ENCODE peak calls at places on chromosomes 7 and 10, in ten cellular contexts. R, S, F, Q, T, I, Y, E, X and K are unnamed samples.

GRCh38 chr7:124633740-124634139 is 131.9 kb downstream of the GPR37 start:
- DNase-seq in R (no peak), S (no peak), F (no peak), Q (no peak), T (no peak), I (no peak), Y (no peak), E (no peak), X (no peak), K (no peak)

GRCh38 chr7:111639894-111640293 is 77.6 kb upstream of the IMMP2L start:
- DNase-seq in R (no peak), S (no peak), F (peak; percentile 71), Q (no peak), T (no peak), I (no peak), Y (peak; percentile 73), E (no peak), X (no peak), K (no peak)

GRCh38 chr7:73900286-73900685 is 39.3 kb downstream of the TMEM270 start:
- DNase-seq in R (no peak), S (no peak), F (peak; percentile 56), Q (peak; percentile 58), T (no peak), I (no peak), Y (no peak), E (peak; percentile 65), X (no peak), K (no peak)

GRCh38 chr10:114600067-114600466 is 58.0 kb downstream of the ABLIM1 start:
- DNase-seq in R (no peak), S (no peak), F (no peak), Q (no peak), T (no peak), I (no peak), Y (no peak), E (no peak), X (no peak), K (no peak)

GRCh38 chr10:93149761-93150160 is 76.1 kb downstream of the CYP26A1 start:
- DNase-seq in R (no peak), S (no peak), F (peak; percentile 24), Q (no peak), T (no peak), I (no peak), Y (peak; percentile 20), E (no peak), X (no peak), K (no peak)

GRCh38 chr7:134865001-134865845 is 85.8 kb downstream of the CALD1 start:
- DNase-seq in R (no peak), S (no peak), F (peak; percentile 64), Q (no peak), T (peak; percentile 72), I (no peak), Y (peak; percentile 58), E (peak; percentile 84), X (peak; percentile 48), K (no peak)

GRCh38 chr10:102394079-102394800 is 1.3 kb upstream of the NFKB2 start:
- DNase-seq in R (peak; percentile 95), S (peak; percentile 91), F (peak; percentile 95), Q (peak; percentile 82), T (peak; percentile 99), I (peak; percentile 96), Y (peak; percentile 95), E (peak; percentile 92), X (peak; percentile 100), K (peak; percentile 91)

GRCh38 chr7:42931447-42931833 is 534 bp downstream of the PSMA2 start:
- DNase-seq in R (no peak), S (no peak), F (no peak), Q (no peak), T (no peak), I (peak; percentile 36), Y (no peak), E (no peak), X (no peak), K (no peak)

GRCh38 chr7:139772837-139773236 is 5.0 kb downstream of the HIPK2 start:
- DNase-seq in R (no peak), S (no peak), F (no peak), Q (no peak), T (no peak), I (no peak), Y (no peak), E (no peak), X (no peak), K (no peak)

GRCh38 chr10:94123253-94123995 is 129.7 kb downstream of the PLCE1 start:
- DNase-seq in R (no peak), S (no peak), F (peak; percentile 82), Q (no peak), T (no peak), I (no peak), Y (peak; percentile 79), E (peak; percentile 81), X (no peak), K (no peak)

DNA sequence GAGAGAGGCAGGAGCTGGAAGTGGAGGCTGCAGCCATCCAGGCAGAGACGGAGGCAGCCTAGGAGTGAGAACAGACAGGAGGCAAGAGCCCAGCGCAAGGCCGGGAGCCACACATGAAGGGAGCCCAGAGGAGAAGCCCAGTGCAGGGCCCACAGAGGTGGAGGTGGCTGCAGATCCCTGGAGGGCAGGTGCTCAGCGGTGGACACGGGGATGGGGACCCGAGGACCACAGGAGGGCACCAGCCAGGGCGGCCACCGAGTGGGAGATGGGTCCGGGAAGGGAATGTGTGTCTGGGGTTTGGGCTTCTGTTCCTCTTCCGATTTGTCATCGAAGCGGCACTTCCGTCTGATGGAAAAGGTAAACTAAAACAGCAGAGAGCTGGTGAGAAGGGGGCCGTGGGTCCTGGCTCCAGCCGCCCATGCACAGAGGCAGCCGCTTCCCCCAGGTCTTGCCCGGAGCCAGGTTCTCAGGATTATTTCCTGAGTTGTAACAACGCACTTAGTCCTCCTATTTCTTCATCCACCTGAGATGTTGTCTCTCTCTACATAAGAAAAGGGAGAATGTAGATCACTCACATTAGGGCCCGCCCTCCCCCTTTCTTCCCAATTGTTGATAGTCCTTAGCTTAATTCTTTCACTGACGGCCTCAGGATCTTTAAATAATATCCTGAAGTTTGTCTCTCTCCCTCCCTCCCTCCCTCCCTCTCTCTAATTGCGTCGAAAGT is 174.9 kb upstream of the PPP2R2D start:
- DNase-seq in R (no peak), S (no peak), F (no peak), Q (no peak), T (no peak), I (no peak), Y (no peak), E (peak; percentile 6), X (no peak), K (peak; percentile 72)
- H3K4me3 ChIP-seq in R (no peak overlapping the region), S (no peak overlapping the region), F (no peak overlapping the region), Q (no peak overlapping the region), T (no peak overlapping the region), I (no peak overlapping the region), Y (no peak overlapping the region), E (no peak overlapping the region), X (no peak overlapping the region), K (no peak overlapping the region)

DNA sequence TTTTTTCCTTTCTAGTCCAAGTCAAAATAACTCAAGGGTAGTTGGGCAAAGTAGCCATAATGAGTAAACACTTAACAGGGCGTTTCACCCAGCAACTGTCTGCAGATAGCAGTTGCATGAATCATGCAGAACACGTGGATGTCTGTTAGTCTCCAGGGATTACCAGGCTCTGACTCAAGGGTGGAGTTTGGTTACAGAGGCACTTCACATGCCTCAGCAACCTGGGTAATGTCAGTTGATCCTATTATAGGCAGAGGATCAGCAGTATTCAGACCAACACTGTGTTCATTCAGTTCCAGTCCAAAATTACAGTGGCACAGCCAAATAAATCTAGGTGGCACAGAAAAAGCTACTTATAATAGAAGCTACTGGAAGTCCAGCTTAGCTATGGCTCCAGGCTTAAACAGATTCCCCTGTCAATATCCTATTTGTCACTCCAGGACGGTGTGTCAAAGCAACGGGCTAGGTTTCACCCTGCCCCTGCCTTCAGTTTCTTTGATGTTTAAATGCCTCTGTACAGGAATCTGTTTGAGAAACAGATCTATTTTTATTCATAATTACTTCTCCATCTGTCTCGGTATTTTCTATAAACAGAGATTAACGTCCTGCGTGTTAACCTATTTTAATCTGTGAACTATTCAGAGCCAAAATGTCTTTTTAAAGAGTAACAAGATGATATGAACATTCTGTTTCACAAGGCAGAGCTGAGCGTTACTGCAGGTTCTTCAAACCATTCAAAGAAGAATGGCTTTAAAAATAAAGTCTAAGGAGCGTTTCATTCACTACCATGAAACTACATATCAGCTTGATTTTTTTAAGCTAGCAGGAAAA is 162.6 kb upstream of the AKR1E2 start:
- DNase-seq in R (peak; percentile 89), S (peak; percentile 91), F (peak; percentile 99), Q (peak; percentile 43), T (no peak), I (peak; percentile 3), Y (peak; percentile 99), E (peak; percentile 96), X (no peak), K (peak; percentile 93)
- H3K4me3 ChIP-seq in R (no peak overlapping the region), S (no peak overlapping the region), F (no peak overlapping the region), Q (peak overlapping the region; percentile 31), T (no peak overlapping the region), I (no peak overlapping the region), Y (no peak overlapping the region), E (no peak overlapping the region), X (no peak overlapping the region), K (no peak overlapping the region)

GRCh38 chr7:16770657-16771329 is 17.2 kb downstream of the TSPAN13 start:
- DNase-seq in R (no peak), S (peak; percentile 36), F (no peak), Q (no peak), T (no peak), I (no peak), Y (no peak), E (peak; percentile 28), X (no peak), K (peak; percentile 23)
- H3K4me3 ChIP-seq in R (no peak overlapping the region), S (no peak overlapping the region), F (no peak overlapping the region), Q (no peak overlapping the region), T (no peak overlapping the region), I (no peak overlapping the region), Y (no peak overlapping the region), E (no peak overlapping the region), X (no peak overlapping the region), K (no peak overlapping the region)

GRCh38 chr10:70053212-70053895 is 708 bp downstream of the MACROH2A2 start:
- DNase-seq in R (no peak), S (no peak), F (peak; percentile 5), Q (no peak), T (no peak), I (no peak), Y (no peak), E (no peak), X (no peak), K (no peak)

GRCh38 chr10:70055550-70055949 is 2.9 kb downstream of the MACROH2A2 start:
- DNase-seq in R (no peak), S (no peak), F (no peak), Q (no peak), T (no peak), I (no peak), Y (no peak), E (no peak), X (no peak), K (no peak)

GRCh38 chr10:70053896-70054641 is 1.4 kb downstream of the MACROH2A2 start:
- DNase-seq in R (no peak), S (no peak), F (peak; percentile 16), Q (no peak), T (no peak), I (no peak), Y (peak; percentile 16), E (peak; percentile 56), X (no peak), K (no peak)

GRCh38 chr10:70052462-70053211 is at the start of gene MACROH2A2:
- DNase-seq in R (peak; percentile 46), S (peak; percentile 63), F (peak; percentile 73), Q (no peak), T (no peak), I (no peak), Y (peak; percentile 64), E (peak; percentile 93), X (no peak), K (peak; percentile 88)

DNA sequence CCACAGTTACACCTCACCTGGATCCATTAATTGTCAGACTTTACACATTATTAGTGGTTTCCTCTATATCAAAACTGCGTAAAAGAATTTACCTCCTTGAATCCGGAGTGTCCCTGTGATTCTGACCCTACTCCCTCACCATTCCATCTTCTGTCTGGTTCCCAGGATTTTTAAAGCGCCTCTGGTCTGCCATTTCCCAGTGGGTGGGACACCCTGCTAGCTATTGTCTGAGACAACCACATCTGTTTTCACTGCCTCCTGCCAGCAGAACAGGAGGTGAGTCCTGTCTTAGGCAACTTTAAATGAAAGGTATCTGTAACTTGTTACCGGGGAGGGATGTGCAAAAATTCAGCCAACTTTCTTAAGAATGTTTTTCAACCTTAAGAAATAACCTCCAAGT is 2.3 kb downstream of the MACROH2A2 start:
- DNase-seq in R (no peak), S (no peak), F (no peak), Q (no peak), T (no peak), I (no peak), Y (no peak), E (peak; percentile 78), X (no peak), K (no peak)
- H3K4me3 ChIP-seq in R (no peak overlapping the region), S (no peak overlapping the region), F (no peak overlapping the region), Q (no peak overlapping the region), T (no peak overlapping the region), I (no peak overlapping the region), Y (no peak overlapping the region), E (no peak overlapping the region), X (no peak overlapping the region), K (no peak overlapping the region)